ENCODE peak calls at places on chromosomes 6 and 20, in eight cellular contexts. S is fibroblast of lung, X is PC-3, V is gastrocnemius medialis, T is AG04450, L is right lobe of liver, B is pancreas, H is AG04449. G is an unnamed sample.

GRCh38 chr20:12111431-12112088 is 193.9 kb downstream of the BTBD3 start:
- DNase-seq in L (no peak), B (no peak), H (no peak), T (no peak), X (no peak), V (no peak), S (no peak), G (no peak)

GRCh38 chr20:6152777-6153176 is 29.9 kb upstream of the FERMT1 start:
- DNase-seq in S (no peak), X (no peak), B (no peak), H (no peak), T (no peak), V (no peak), L (no peak), G (no peak)

GRCh38 chr6:105688573-105688972 is 285.7 kb upstream of the PREP start:
- DNase-seq in S (no peak), H (no peak), L (no peak), B (no peak), V (no peak), T (no peak), X (no peak), G (no peak)

GRCh38 chr20:59403261-59403961 is 103.0 kb downstream of the EDN3 start:
- DNase-seq in T (no peak), L (peak), X (peak), H (no peak), V (no peak), S (no peak), B (peak), G (no peak)

GRCh38 chr6:33620158-33620583 is 951 bp upstream of the ITPR3 start:
- DNase-seq in S (no peak), L (no peak), T (no peak), X (peak), V (no peak), B (peak), H (no peak), G (no peak)

GRCh38 chr20:47972916-47973309 is 187.6 kb upstream of the SULF2 start:
- DNase-seq in H (no peak), S (no peak), B (no peak), V (no peak), L (no peak), T (no peak), X (no peak), G (no peak)

GRCh38 chr20:35967979-35968640 is at the start of gene CNBD2:
- DNase-seq in L (no peak), B (no peak), T (no peak), S (no peak), V (no peak), X (no peak), H (no peak), G (no peak)

GRCh38 chr6:298233-299049 is 6.2 kb downstream of the DUSP22 start:
- DNase-seq in V (no peak), X (no peak), T (no peak), H (no peak), S (no peak), B (no peak), L (no peak), G (no peak)

GRCh38 chr20:52539891-52540290 is 348.3 kb upstream of the ZFP64 start:
- DNase-seq in H (no peak), T (no peak), B (no peak), L (no peak), S (no peak), V (no peak), X (peak), G (no peak)

GRCh38 chr20:44728835-44729342 is 13.7 kb downstream of the CCN5 start:
- DNase-seq in B (no peak), V (peak), H (peak), L (peak), S (peak), T (no peak), X (peak), G (no peak)

GRCh38 chr20:24620937-24621519 is 151.6 kb downstream of the SYNDIG1 start:
- DNase-seq in B (no peak), S (no peak), T (no peak), L (no peak), V (no peak), X (no peak), H (no peak), G (no peak)

GRCh38 chr6:66687611-66688140 is 980.6 kb upstream of the EYS start:
- DNase-seq in S (no peak), T (no peak), L (no peak), B (no peak), V (no peak), X (no peak), H (no peak), G (no peak)

GRCh38 chr6:82959385-82959941 is 106.2 kb downstream of the UBE3D start:
- DNase-seq in L (no peak), S (peak), H (peak), T (peak), X (no peak), B (no peak), V (no peak), G (no peak)

GRCh38 chr6:108653864-108654402 is 93.2 kb downstream of the FOXO3 start:
- DNase-seq in H (no peak), V (peak), T (no peak), S (peak), B (no peak), X (peak), L (peak), G (no peak)

GRCh38 chr20:22374678-22375590 is 209.4 kb downstream of the FOXA2 start:
- DNase-seq in H (no peak), S (peak), V (no peak), X (peak), T (no peak), L (no peak), B (no peak), G (no peak)

GRCh38 chr6:132153221-132153896 is 202.2 kb upstream of the CCN2 start:
- DNase-seq in X (peak), B (no peak), H (peak), S (peak), T (peak), L (no peak), V (no peak), G (peak)

GRCh38 chr6:56642366-56643261 is at the start of gene DST:
- DNase-seq in T (peak), X (peak), H (peak), V (no peak), B (no peak), S (peak), L (no peak), G (peak)

GRCh38 chr6:46637933-46638332 is 14.7 kb downstream of the CYP39A1 start:
- DNase-seq in T (no peak), B (no peak), H (no peak), S (no peak), X (no peak), V (no peak), L (no peak), G (no peak)

GRCh38 chr20:44460795-44461141 is 14.9 kb upstream of the TTPAL start:
- DNase-seq in S (peak), L (no peak), X (peak), B (no peak), H (no peak), T (no peak), V (no peak), G (no peak)

GRCh38 chr6:38153076-38153475 is 333.5 kb downstream of the ZFAND3 start:
- DNase-seq in V (no peak), S (no peak), H (no peak), B (no peak), L (no peak), T (no peak), X (no peak), G (no peak)

GRCh38 chr6:157323924-157324276 is 581 bp upstream of the TMEM242 start:
- DNase-seq in H (no peak), B (peak), T (peak), X (peak), L (peak), S (peak), V (peak), G (peak)

GRCh38 chr6:47631248-47632196 is 66.9 kb upstream of the ADGRF4 start:
- DNase-seq in X (peak), T (no peak), H (no peak), L (no peak), S (peak), V (no peak), B (no peak), G (peak)

GRCh38 chr6:11785449-11785951 is 6.9 kb upstream of the ADTRP start:
- DNase-seq in L (no peak), B (no peak), X (peak), T (no peak), S (no peak), V (no peak), H (no peak), G (no peak)

GRCh38 chr6:67393356-67393755 is 1241.7 kb upstream of the ADGRB3 start:
- DNase-seq in T (no peak), B (no peak), X (no peak), S (no peak), V (no peak), L (no peak), H (no peak), G (no peak)

GRCh38 chr6:149053848-149054558 is 263.5 kb upstream of the TAB2 start:
- DNase-seq in H (no peak), X (no peak), T (no peak), V (no peak), B (no peak), L (no peak), S (no peak), G (no peak)

GRCh38 chr20:6940052-6940451 is 172.6 kb downstream of the BMP2 start:
- DNase-seq in V (no peak), L (no peak), S (peak), X (peak), T (no peak), B (no peak), H (no peak), G (peak)

GRCh38 chr6:14200047-14200446 is 82.5 kb downstream of the CD83 start:
- DNase-seq in V (no peak), L (no peak), H (no peak), T (no peak), X (peak), S (peak), B (no peak), G (peak)

GRCh38 chr6:89818977-89819335 is 638 bp downstream of the MDN1 start:
- DNase-seq in B (no peak), V (no peak), X (peak), H (no peak), T (no peak), L (no peak), S (peak), G (no peak)

GRCh38 chr20:5024103-5024502 is 22.8 kb upstream of the SLC23A2 start:
- DNase-seq in S (peak), H (no peak), T (no peak), X (no peak), B (no peak), L (no peak), V (no peak), G (no peak)

GRCh38 chr20:22582386-22582959 is 1.9 kb downstream of the FOXA2 start:
- DNase-seq in V (no peak), B (peak), T (no peak), H (no peak), X (no peak), S (no peak), L (no peak), G (no peak)

GRCh38 chr6:87391334-87391733 is 16.4 kb upstream of the CFAP206 start:
- DNase-seq in B (no peak), L (no peak), T (no peak), S (peak), V (no peak), X (peak), H (no peak), G (no peak)

GRCh38 chr6:116060572-116061283 is at the start of gene FRK:
- DNase-seq in X (peak), S (peak), V (peak), B (peak), T (no peak), L (peak), H (no peak), G (no peak)

GRCh38 chr6:33314515-33314942 is 651 bp upstream of the TAPBP start:
- DNase-seq in X (peak), S (peak), H (no peak), L (peak), B (no peak), T (no peak), V (peak), G (peak)

GRCh38 chr20:44052166-44052565 is 134.8 kb downstream of the JPH2 start:
- DNase-seq in S (no peak), T (no peak), H (no peak), L (peak), B (peak), X (no peak), V (no peak), G (no peak)

GRCh38 chr6:5471637-5472430 is 210.5 kb downstream of the FARS2 start:
- DNase-seq in H (no peak), X (peak), V (no peak), S (no peak), L (no peak), T (no peak), B (no peak), G (no peak)

GRCh38 chr6:83369692-83370091 is 61.2 kb downstream of the ME1 start:
- DNase-seq in T (no peak), S (no peak), L (no peak), V (no peak), X (no peak), H (no peak), B (no peak), G (no peak)

DNA sequence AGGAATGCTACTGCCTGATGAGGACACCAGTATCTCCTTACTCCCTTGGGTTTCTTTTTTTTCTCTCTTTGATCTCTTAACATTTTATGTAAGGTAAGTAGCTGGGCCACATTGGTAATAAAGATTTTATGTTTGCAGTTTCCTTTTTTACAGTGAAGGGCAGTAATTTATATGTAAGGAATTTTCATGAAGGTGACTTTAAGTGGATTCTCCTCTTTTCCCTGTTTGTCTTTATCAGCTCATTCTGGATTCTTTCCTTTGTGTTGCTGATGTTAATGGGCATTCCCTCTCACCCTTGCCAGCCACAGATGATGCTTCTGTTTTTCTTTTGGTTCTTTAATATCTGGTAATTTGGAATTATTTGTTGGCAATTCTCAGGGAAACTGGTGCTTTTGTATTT is 34.7 kb downstream of the AFDN start:
- DNase-seq in B (no peak), H (no peak), S (no peak), T (no peak), V (no peak), X (no peak), L (no peak), G (no peak)
- H3K4me3 ChIP-seq in B (no peak), H (no peak), S (no peak), T (no peak), V (no peak), X (no peak), L (no peak), G (no peak)

DNA sequence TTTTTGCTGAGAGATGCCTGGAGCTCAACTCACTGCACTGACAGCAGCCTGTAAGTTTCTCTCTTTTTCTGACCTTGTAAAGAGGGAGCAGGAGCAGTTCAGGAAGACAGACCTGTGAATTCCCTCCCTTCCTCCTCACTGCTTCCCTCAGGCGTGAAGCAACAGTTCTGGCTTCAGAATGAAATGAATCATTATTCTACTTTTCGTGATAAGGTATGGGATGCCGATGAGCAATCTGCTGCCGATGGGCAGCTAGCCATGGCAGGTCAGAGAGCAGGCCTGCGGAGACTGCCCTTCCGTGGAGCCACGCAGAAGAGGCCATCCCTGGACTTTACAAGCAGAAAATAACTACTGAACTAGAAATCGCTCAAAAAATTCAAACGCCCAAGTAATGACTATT is 426.5 kb upstream of the RNF217 start:
- DNase-seq in T (no peak), X (peak), B (no peak), V (no peak), S (peak), H (no peak), L (no peak), G (no peak)
- TF ChIP-seq CTCF in T (no peak), X (no peak), B (no peak), V (no peak), S (no peak), H (no peak), L (no peak), G (no peak)

DNA sequence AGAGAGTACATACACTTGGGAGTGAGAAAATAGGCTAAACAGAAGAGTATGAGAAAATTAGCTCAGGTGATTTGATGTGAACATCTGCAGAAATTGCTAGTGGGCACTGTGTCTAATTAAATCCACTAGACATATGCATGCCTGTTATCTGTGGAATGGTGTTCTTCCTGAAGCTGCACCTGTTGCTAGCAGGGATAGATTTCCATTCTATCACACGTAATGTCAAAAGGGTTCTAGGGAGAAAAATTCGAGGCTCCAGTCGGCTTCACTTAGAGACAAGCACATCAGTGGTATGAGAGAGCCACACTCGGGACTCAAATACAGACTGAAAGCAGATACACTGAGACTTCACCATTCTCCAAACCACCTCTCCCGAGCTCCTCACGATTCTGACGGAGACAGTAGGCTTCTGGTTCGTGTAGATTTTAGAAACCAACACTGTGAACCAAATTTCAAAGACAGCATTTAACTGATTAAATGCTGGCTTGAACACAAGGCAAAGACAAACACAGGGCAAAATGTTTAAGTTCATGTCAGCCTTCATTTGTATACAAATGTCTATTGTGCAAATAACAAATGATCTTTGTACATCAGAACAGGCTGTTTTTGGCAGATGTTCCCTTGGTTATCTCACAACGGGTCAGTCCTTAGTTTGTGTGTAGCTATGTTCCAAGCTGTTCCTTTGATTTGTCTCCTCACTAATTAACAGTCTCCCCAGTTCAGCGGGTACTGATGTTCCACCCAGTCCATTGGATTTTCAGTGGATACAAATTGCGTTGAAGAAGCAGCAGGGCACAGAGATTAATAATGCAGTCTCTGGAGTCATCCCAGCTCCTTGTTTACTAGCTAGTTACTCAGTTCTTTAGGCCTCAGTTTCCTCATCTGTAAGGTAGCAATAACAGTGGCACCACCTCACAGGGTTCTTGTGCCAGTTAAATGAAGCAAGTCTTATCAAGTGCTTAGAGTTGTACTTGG is 131.0 kb upstream of the IFNGR1 start:
- DNase-seq in X (no peak), T (no peak), L (no peak), H (no peak), B (no peak), V (no peak), S (peak), G (no peak)
- H3K4me3 ChIP-seq in X (no peak), T (no peak), L (no peak), H (no peak), B (no peak), V (no peak), S (no peak), G (no peak)

GRCh38 chr20:591941-592340 is 18.2 kb downstream of the TCF15 start:
- DNase-seq in X (no peak), T (no peak), H (no peak), V (no peak), L (no peak), S (no peak), B (no peak), G (no peak)
- TF ChIP-seq CTCF in X (no peak), T (no peak), H (no peak), V (no peak), L (no peak), S (no peak), B (no peak), G (no peak)

DNA sequence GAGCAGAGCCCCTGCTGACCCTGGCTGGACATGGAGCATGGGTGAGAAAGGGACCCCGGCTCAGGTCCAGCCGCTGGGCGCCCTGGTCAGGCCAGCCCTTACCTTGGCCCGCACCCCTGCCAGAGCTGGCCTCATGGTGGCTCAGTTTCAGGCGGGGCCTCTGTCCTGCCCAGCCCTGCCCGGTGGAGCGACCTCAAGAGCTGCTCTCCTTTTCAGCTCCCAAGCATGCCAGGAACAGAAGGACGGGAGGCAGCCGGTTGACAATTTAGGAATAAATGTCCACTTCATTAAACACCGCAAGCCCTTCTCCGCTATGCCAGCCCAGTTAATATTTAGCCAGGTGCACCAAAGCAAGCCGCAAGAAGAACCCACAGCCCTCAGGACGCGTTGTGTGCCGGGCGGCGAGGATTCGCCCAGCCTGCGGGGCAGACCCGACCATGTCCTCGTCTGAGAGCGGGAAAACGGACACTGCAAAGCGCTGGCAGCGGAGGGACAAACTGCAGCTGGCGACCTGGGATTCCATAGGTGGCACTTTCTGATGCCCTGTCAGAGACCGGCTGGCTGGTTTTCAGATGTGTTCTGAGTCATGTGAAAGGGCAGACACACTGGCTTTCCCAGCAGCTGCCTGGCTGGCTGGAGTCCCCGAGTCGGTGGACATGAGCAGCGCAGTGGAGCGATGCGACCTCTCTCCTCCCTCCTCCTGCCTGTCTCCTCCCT is 221.9 kb downstream of the TTLL2 start:
- DNase-seq in T (no peak), S (no peak), B (peak), L (no peak), X (no peak), H (no peak), V (no peak), G (no peak)
- H3K4me3 ChIP-seq in T (no peak), S (no peak), B (no peak), L (no peak), X (no peak), H (no peak), V (no peak), G (no peak)

GRCh38 chr6:140107216-140107615 is 732.8 kb upstream of the CITED2 start:
- DNase-seq in V (no peak), X (no peak), B (no peak), T (no peak), L (no peak), H (no peak), S (no peak), G (no peak)

GRCh38 chr6:140101367-140101766 is 726.9 kb upstream of the CITED2 start:
- DNase-seq in X (no peak), T (no peak), B (no peak), H (peak), S (no peak), V (no peak), L (no peak), G (no peak)

GRCh38 chr6:140101818-140102217 is 727.4 kb upstream of the CITED2 start:
- DNase-seq in X (no peak), L (no peak), B (no peak), V (no peak), S (no peak), T (no peak), H (no peak), G (no peak)

DNA sequence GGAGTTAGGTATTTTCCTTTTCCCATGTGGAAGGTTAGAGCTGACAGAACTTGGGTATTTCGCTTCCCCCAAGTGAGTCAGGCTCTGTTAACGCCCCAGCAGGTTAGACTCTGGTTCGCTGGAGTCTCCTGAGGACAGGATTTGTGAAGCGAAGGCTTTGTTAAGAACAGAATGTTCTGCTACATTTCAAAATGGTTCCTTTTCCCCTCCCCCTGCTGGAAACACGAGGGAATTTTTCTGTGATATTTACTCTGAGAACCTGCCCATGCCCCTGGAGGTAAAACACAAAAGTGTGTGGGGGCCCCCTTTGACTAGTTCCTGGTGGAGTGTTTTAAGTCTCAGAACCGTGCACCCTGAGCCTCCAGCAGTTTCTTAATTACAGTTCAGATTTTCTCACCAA is 731.4 kb upstream of the CITED2 start:
- DNase-seq in B (no peak), L (no peak), H (no peak), S (peak), T (no peak), X (peak), V (peak), G (no peak)
- TF ChIP-seq CTCF in B (no peak), L (peak), H (no peak), S (peak), T (peak), X (peak), V (no peak), G (peak)

G was measured in HFF-Myc.